ENCODE peak calls at places on chromosomes 3 and 15, in six cellular contexts. O, T, N, Q, D and F are unnamed samples.

GRCh38 chr3:113747719-113748046 is 848 bp downstream of the ATP6V1A start:
- DNase-seq in D (no peak), N (no peak), Q (no peak), T (peak), O (no peak), F (no peak)

GRCh38 chr3:99674086-99674789 is 35.8 kb downstream of the COL8A1 start:
- DNase-seq in Q (no peak), T (no peak), O (no peak), N (no peak), D (no peak), F (no peak)

GRCh38 chr3:69084326-69084667 is 440 bp upstream of the ARL6IP5 start:
- DNase-seq in D (no peak), N (peak), O (no peak), T (no peak), Q (no peak), F (no peak)

GRCh38 chr15:91150492-91151160 is 50.6 kb downstream of the SV2B start:
- DNase-seq in D (no peak), Q (no peak), O (no peak), N (no peak), T (no peak), F (no peak)

GRCh38 chr15:75523011-75523410 is 56.1 kb downstream of the PTPN9 start:
- DNase-seq in O (no peak), D (no peak), Q (no peak), N (peak), T (no peak), F (no peak)

GRCh38 chr15:51046799-51047449 is 47.8 kb downstream of the TNFAIP8L3 start:
- DNase-seq in D (no peak), Q (no peak), T (no peak), O (no peak), N (no peak), F (no peak)

GRCh38 chr15:31328425-31328998 is 1.9 kb downstream of the KLF13 start:
- DNase-seq in Q (peak), N (no peak), O (no peak), T (peak), D (peak), F (no peak)

GRCh38 chr3:67324554-67324953 is 326.4 kb downstream of the KBTBD8 start:
- DNase-seq in D (no peak), Q (no peak), O (no peak), T (no peak), N (no peak), F (no peak)

GRCh38 chr15:48190932-48191573 is 412 bp upstream of the CTXN2 start:
- DNase-seq in O (peak), D (no peak), N (peak), Q (peak), T (no peak), F (peak)

GRCh38 chr3:123949606-123950005 is 11.4 kb downstream of the CCDC14 start:
- DNase-seq in O (no peak), Q (no peak), D (no peak), T (no peak), N (no peak), F (no peak)

GRCh38 chr3:44865272-44866005 is 3.7 kb downstream of the TMEM42 start:
- DNase-seq in N (no peak), D (no peak), T (no peak), Q (peak), O (no peak), F (no peak)

GRCh38 chr3:148534089-148534988 is 163.4 kb upstream of the AGTR1 start:
- DNase-seq in T (no peak), Q (no peak), D (no peak), O (no peak), N (no peak), F (no peak)

GRCh38 chr15:47331796-47332480 is 385.4 kb upstream of the SEMA6D start:
- DNase-seq in D (no peak), Q (no peak), N (peak), T (no peak), O (no peak), F (no peak)

GRCh38 chr15:100783760-100784492 is 95.7 kb upstream of the ALDH1A3 start:
- DNase-seq in T (no peak), D (no peak), N (no peak), O (no peak), Q (no peak), F (no peak)

GRCh38 chr3:127665586-127665985 is 7.2 kb upstream of the ABTB1 start:
- DNase-seq in N (no peak), O (no peak), Q (no peak), D (no peak), T (no peak), F (no peak)

GRCh38 chr15:90871716-90872480 is 3.5 kb downstream of the FURIN start:
- DNase-seq in T (peak), D (no peak), Q (no peak), N (no peak), O (peak), F (no peak)

GRCh38 chr15:33200444-33200843 is 5.9 kb upstream of the FMN1 start:
- DNase-seq in O (no peak), N (no peak), Q (no peak), T (no peak), D (no peak), F (no peak)

GRCh38 chr15:59998256-59999063 is 5.7 kb upstream of the FOXB1 start:
- DNase-seq in T (no peak), N (no peak), D (no peak), O (no peak), Q (no peak), F (no peak)

GRCh38 chr15:39934415-39935044 is 615 bp downstream of the EIF2AK4 start:
- DNase-seq in D (no peak), T (no peak), Q (no peak), N (no peak), O (no peak), F (no peak)

GRCh38 chr3:43120937-43121336 is 15.1 kb upstream of the POMGNT2 start:
- DNase-seq in Q (no peak), N (no peak), D (no peak), T (no peak), O (no peak), F (no peak)

GRCh38 chr15:42348083-42348482 is 11.2 kb upstream of the CAPN3 start:
- DNase-seq in T (no peak), O (no peak), N (no peak), Q (no peak), D (no peak), F (no peak)

GRCh38 chr3:195269375-195270078 is 1.4 kb downstream of the XXYLT1 start:
- DNase-seq in T (no peak), D (no peak), N (no peak), O (no peak), Q (no peak), F (no peak)

GRCh38 chr3:13144163-13145023 is 71.2 kb upstream of the IQSEC1 start:
- DNase-seq in O (no peak), N (no peak), Q (no peak), T (no peak), D (no peak), F (no peak)

GRCh38 chr15:80401471-80401870 is 2.7 kb upstream of the ARNT2 start:
- DNase-seq in O (no peak), N (no peak), D (no peak), T (no peak), Q (no peak), F (no peak)